ENCODE peak calls at places on chromosomes 16 and 17, in ten cellular contexts. W is adipocyte, U is lower lobe of right lung, Z is left lung, V is heart left ventricle, L is ovary, E is pancreas, A is heart right ventricle, G is thyroid gland, K is GM23248. N is an unnamed sample.

GRCh38 chr16:64893386-64893785 is 228.5 kb downstream of the CDH11 start:
- DNase-seq in W (no peak), U (no peak), Z (no peak), V (peak; percentile 44), L (no peak), E (no peak), A (peak; percentile 18), G (no peak), K (peak; percentile 64), N (no peak)

GRCh38 chr17:339193-340061 is 13.2 kb downstream of the RPH3AL start:
- DNase-seq in W (no peak), U (no peak), Z (no peak), V (no peak), L (no peak), E (peak; percentile 87), A (no peak), G (peak; percentile 72), K (no peak), N (no peak)

GRCh38 chr16:14289692-14290340 is 218.7 kb downstream of the MRTFB start:
- DNase-seq in W (no peak), U (no peak), Z (no peak), V (no peak), L (no peak), E (no peak), A (no peak), G (no peak), K (peak; percentile 25), N (no peak)

GRCh38 chr16:66188786-66189725 is 177.4 kb upstream of the CDH5 start:
- DNase-seq in W (peak; percentile 66), U (no peak), Z (peak; percentile 49), V (no peak), L (peak; percentile 54), E (no peak), A (peak; percentile 13), G (no peak), K (no peak), N (no peak)

GRCh38 chr17:45977976-45978626 is 20.9 kb upstream of the STH start:
- DNase-seq in W (no peak), U (no peak), Z (no peak), V (no peak), L (no peak), E (no peak), A (no peak), G (no peak), K (no peak), N (no peak)

GRCh38 chr17:35315283-35315682 is 58.1 kb downstream of the SLFN11 start:
- DNase-seq in W (peak; percentile 90), U (no peak), Z (no peak), V (no peak), L (peak; percentile 13), E (no peak), A (peak; percentile 63), G (no peak), K (peak; percentile 94), N (no peak)

GRCh38 chr16:9138021-9138680 is 46.7 kb downstream of the HAPSTR1 start:
- DNase-seq in W (no peak), U (peak; percentile 26), Z (no peak), V (peak; percentile 32), L (no peak), E (no peak), A (no peak), G (no peak), K (no peak), N (no peak)

GRCh38 chr17:73947281-73947975 is 256.1 kb upstream of the RPL38 start:
- DNase-seq in W (no peak), U (no peak), Z (no peak), V (no peak), L (no peak), E (peak; percentile 75), A (no peak), G (no peak), K (no peak), N (no peak)

GRCh38 chr17:75268931-75269330 is 2.1 kb downstream of the MIF4GD start:
- DNase-seq in W (no peak), U (no peak), Z (no peak), V (no peak), L (no peak), E (no peak), A (no peak), G (no peak), K (peak; percentile 11), N (no peak)

GRCh38 chr16:68232335-68232734 is 3.6 kb downstream of the ESRP2 start:
- DNase-seq in W (no peak), U (peak; percentile 50), Z (peak; percentile 32), V (peak; percentile 58), L (peak; percentile 14), E (no peak), A (no peak), G (no peak), K (no peak), N (no peak)

GRCh38 chr17:10337136-10337535 is 35.7 kb downstream of the MYH13 start:
- DNase-seq in W (no peak), U (no peak), Z (no peak), V (no peak), L (no peak), E (no peak), A (no peak), G (no peak), K (peak; percentile 43), N (no peak)

GRCh38 chr17:44353656-44354331 is 8.7 kb downstream of the GRN start:
- DNase-seq in W (no peak), U (no peak), Z (no peak), V (peak; percentile 74), L (peak; percentile 46), E (no peak), A (no peak), G (no peak), K (peak; percentile 75), N (no peak)

GRCh38 chr17:76688165-76688622 is 22.6 kb downstream of the MXRA7 start:
- DNase-seq in W (no peak), U (no peak), Z (no peak), V (peak; percentile 76), L (no peak), E (no peak), A (no peak), G (peak; percentile 74), K (peak; percentile 76), N (no peak)

GRCh38 chr17:36934144-36934758 is 3.0 kb upstream of the LHX1 start:
- DNase-seq in W (no peak), U (no peak), Z (no peak), V (no peak), L (no peak), E (no peak), A (no peak), G (no peak), K (no peak), N (no peak)

GRCh38 chr16:89410794-89411309 is 79.5 kb downstream of the ANKRD11 start:
- DNase-seq in W (peak; percentile 93), U (peak; percentile 82), Z (peak; percentile 72), V (peak; percentile 73), L (peak; percentile 61), E (peak; percentile 94), A (peak; percentile 62), G (peak; percentile 93), K (peak; percentile 84), N (no peak)

GRCh38 chr17:80663783-80664206 is 119.2 kb downstream of the RPTOR start:
- DNase-seq in W (no peak), U (peak; percentile 58), Z (peak; percentile 62), V (no peak), L (peak; percentile 35), E (no peak), A (no peak), G (no peak), K (peak; percentile 86), N (no peak)

GRCh38 chr16:27430923-27431484 is 29.0 kb downstream of the IL21R start:
- DNase-seq in W (no peak), U (no peak), Z (no peak), V (no peak), L (no peak), E (no peak), A (peak; percentile 2), G (no peak), K (peak; percentile 22), N (no peak)

DNA sequence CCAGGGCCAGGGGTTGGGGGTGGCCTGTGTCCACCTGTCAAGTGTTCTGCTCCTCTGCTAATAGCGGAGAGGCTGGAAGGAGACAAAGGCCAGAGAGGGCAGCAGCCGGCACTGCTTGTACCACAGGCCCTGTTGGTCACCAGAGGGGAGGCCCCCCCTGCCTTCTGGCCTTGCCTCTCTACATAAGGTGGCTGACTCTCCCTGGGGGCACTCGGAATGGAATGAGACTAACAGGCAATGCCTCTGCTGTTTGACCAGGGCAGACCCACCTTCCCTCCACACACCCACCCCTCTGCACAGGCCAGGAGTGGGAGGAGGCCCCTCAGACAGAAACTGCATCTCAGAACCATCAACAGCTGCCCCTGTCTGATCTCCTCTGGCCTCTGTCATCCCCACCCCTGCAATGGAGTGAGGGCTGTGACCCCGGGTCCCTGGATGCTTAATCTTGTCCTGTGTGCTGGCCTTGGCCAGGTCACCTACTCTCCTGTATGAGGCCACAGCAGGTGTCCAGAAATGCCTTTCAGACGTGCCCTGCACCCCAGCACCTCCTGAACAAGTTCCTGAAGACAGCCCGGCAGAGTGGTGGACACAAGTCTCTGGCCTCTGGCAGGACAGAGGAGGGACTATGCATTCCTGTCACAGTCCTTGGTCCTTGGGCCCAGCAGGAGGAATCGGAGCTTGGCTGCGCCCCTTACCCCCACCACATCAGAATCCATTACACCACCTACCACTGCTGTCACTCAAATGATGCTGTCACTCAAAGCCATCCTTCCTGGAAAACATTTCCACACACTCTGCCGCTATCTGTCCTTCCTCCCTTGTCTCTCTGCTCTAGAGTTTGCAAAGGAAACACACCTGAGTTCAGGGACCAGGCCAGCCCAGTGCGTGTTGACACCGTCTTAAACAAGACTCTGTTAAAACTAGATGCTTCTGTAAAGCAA is 107.5 kb upstream of the ZNF750 start:
- DNase-seq in W (no peak), U (peak; percentile 41), Z (peak; percentile 19), V (peak; percentile 22), L (no peak), E (no peak), A (no peak), G (no peak), K (no peak), N (no peak)
- H3K9me3 ChIP-seq in W (peaks cover 26% of the 10 kb centered on the region), U (peaks cover 27% of the 10 kb centered on the region), Z (no peaks in the 10 kb centered on the region), V (peaks cover 26% of the 10 kb centered on the region), L (peaks cover 2% of the 10 kb centered on the region), E (no peaks in the 10 kb centered on the region), A (peaks cover 76% of the 10 kb centered on the region), G (no peaks in the 10 kb centered on the region), K (no peaks in the 10 kb centered on the region), N (peaks cover 11% of the 10 kb centered on the region)

GRCh38 chr17:68732301-68732749 is 131.2 kb upstream of the FAM20A start:
- DNase-seq in W (no peak), U (no peak), Z (no peak), V (no peak), L (no peak), E (no peak), A (no peak), G (no peak), K (peak; percentile 35), N (no peak)
- H3K9me3 ChIP-seq in W (peaks cover 3% of the 10 kb centered on the region), U (no peaks in the 10 kb centered on the region), Z (no peaks in the 10 kb centered on the region), V (no peaks in the 10 kb centered on the region), L (no peaks in the 10 kb centered on the region), E (no peaks in the 10 kb centered on the region), A (no peaks in the 10 kb centered on the region), G (no peaks in the 10 kb centered on the region), K (no peaks in the 10 kb centered on the region), N (no peaks in the 10 kb centered on the region)

GRCh38 chr16:22337849-22338248 is 36.6 kb downstream of the CDR2 start:
- DNase-seq in W (no peak), U (no peak), Z (no peak), V (no peak), L (no peak), E (no peak), A (no peak), G (no peak), K (no peak), N (no peak)
- H3K9me3 ChIP-seq in W (peaks cover 22% of the 10 kb centered on the region), U (peaks cover 14% of the 10 kb centered on the region), Z (no peaks in the 10 kb centered on the region), V (peaks cover 8% of the 10 kb centered on the region), L (no peaks in the 10 kb centered on the region), E (no peaks in the 10 kb centered on the region), A (peaks cover 28% of the 10 kb centered on the region), G (no peaks in the 10 kb centered on the region), K (no peaks in the 10 kb centered on the region), N (peaks cover 18% of the 10 kb centered on the region)

GRCh38 chr16:3413730-3414379 is 12.8 kb downstream of the ZNF174 start:
- DNase-seq in W (no peak), U (no peak), Z (no peak), V (no peak), L (no peak), E (no peak), A (no peak), G (peak; percentile 57), K (no peak), N (no peak)
- H3K9me3 ChIP-seq in W (peaks cover 51% of the 10 kb centered on the region), U (peaks cover 77% of the 10 kb centered on the region), Z (peaks cover 7% of the 10 kb centered on the region), V (peaks cover 55% of the 10 kb centered on the region), L (peaks cover 2% of the 10 kb centered on the region), E (peaks cover 3% of the 10 kb centered on the region), A (peaks cover 97% of the 10 kb centered on the region), G (peaks cover under 1% of the 10 kb centered on the region), K (no peaks in the 10 kb centered on the region), N (peaks cover 15% of the 10 kb centered on the region)